ENCODE peak calls at places on chromosomes 13 and 19, in five cellular contexts. L is activated gamma-delta T cell, A is DMS53, E is nephron progenitor cell, Z is memory B cell. U is an unnamed sample.

GRCh38 chr19:23439623-23440022 is 44.4 kb upstream of the ZNF91 start:
- DNase-seq in L (no peak), A (peak; percentile 53), E (no peak), Z (no peak), U (no peak)

GRCh38 chr13:42684226-42684625 is 97.2 kb upstream of the FAM216B start:
- DNase-seq in L (no peak), A (no peak), E (no peak), Z (no peak), U (no peak)

GRCh38 chr13:50326746-50327145 is 311.5 kb downstream of the KCNRG start:
- DNase-seq in L (no peak), A (no peak), E (no peak), Z (no peak), U (peak; percentile 64)

GRCh38 chr19:41706741-41707501 is 1.5 kb upstream of the CEACAM5 start:
- DNase-seq in L (peak; percentile 22), A (peak; percentile 91), E (no peak), Z (peak; percentile 71), U (peak; percentile 94)

GRCh38 chr13:32587774-32588165 is 1.5 kb downstream of the PDS5B start:
- DNase-seq in L (no peak), A (peak; percentile 27), E (no peak), Z (no peak), U (peak; percentile 67)

GRCh38 chr19:5607318-5608270 is 15.0 kb downstream of the SAFB2 start:
- DNase-seq in L (no peak), A (no peak), E (no peak), Z (no peak), U (no peak)

GRCh38 chr19:46201413-46202310 is 27.9 kb upstream of the IGFL1 start:
- DNase-seq in L (no peak), A (no peak), E (no peak), Z (no peak), U (peak; percentile 33)

GRCh38 chr13:76293346-76293745 is 592.9 kb downstream of the KCTD12 start:
- DNase-seq in L (no peak), A (peak; percentile 65), E (no peak), Z (no peak), U (no peak)

GRCh38 chr13:110334256-110334655 is 27.2 kb downstream of the COL4A2 start:
- DNase-seq in L (no peak), A (no peak), E (no peak), Z (no peak), U (no peak)

GRCh38 chr13:48118025-48118424 is 23.1 kb upstream of the MED4 start:
- DNase-seq in L (no peak), A (no peak), E (no peak), Z (no peak), U (no peak)

GRCh38 chr13:102138635-102139225 is 263.1 kb downstream of the FGF14 start:
- DNase-seq in L (no peak), A (no peak), E (no peak), Z (no peak), U (no peak)

GRCh38 chr19:41905273-41906002 is 22.5 kb downstream of the ARHGEF1 start:
- DNase-seq in L (no peak), A (no peak), E (no peak), Z (no peak), U (no peak)

GRCh38 chr19:3494051-3494450 is 6.4 kb downstream of the DOHH start:
- DNase-seq in L (no peak), A (peak; percentile 30), E (peak; percentile 54), Z (no peak), U (no peak)

GRCh38 chr19:55679343-55680257 is 4.6 kb downstream of the EPN1 start:
- DNase-seq in L (no peak), A (no peak), E (no peak), Z (no peak), U (no peak)

GRCh38 chr13:106178816-106179215 is 356.6 kb downstream of the EFNB2 start:
- DNase-seq in L (no peak), A (no peak), E (no peak), Z (no peak), U (no peak)

GRCh38 chr13:51978836-51979556 is 32.3 kb downstream of the ATP7B start:
- DNase-seq in L (no peak), A (no peak), E (no peak), Z (no peak), U (no peak)

GRCh38 chr13:98557934-98558630 is 18.8 kb downstream of the STK24 start:
- DNase-seq in L (no peak), A (no peak), E (no peak), Z (no peak), U (no peak)

GRCh38 chr13:36965767-36966166 is 33.4 kb downstream of the ALG5 start:
- DNase-seq in L (no peak), A (peak; percentile 52), E (no peak), Z (no peak), U (peak; percentile 32)

GRCh38 chr13:101640797-101641400 is 188.4 kb downstream of the ITGBL1 start:
- DNase-seq in L (no peak), A (no peak), E (no peak), Z (no peak), U (peak; percentile 36)

GRCh38 chr13:46962286-46962941 is 65.6 kb upstream of the HTR2A start:
- DNase-seq in L (no peak), A (peak; percentile 54), E (no peak), Z (no peak), U (peak; percentile 25)

GRCh38 chr19:16074488-16075365 is 1.6 kb upstream of the TPM4 start:
- DNase-seq in L (no peak), A (no peak), E (no peak), Z (no peak), U (no peak)

GRCh38 chr19:35262101-35262761 is 6.5 kb upstream of the USF2 start:
- DNase-seq in L (no peak), A (no peak), E (no peak), Z (no peak), U (no peak)

GRCh38 chr13:25247345-25247744 is 39.9 kb downstream of the MTMR6 start:
- DNase-seq in L (no peak), A (no peak), E (no peak), Z (no peak), U (no peak)

GRCh38 chr19:4713384-4713951 is 10.2 kb downstream of the DPP9 start:
- DNase-seq in L (no peak), A (no peak), E (no peak), Z (no peak), U (peak; percentile 89)

GRCh38 chr19:8468124-8468523 is 23.3 kb downstream of the HNRNPM start:
- DNase-seq in L (no peak), A (no peak), E (no peak), Z (no peak), U (no peak)

GRCh38 chr13:63435668-63436275 is 2020.1 kb upstream of the PCDH20 start:
- DNase-seq in L (no peak), A (no peak), E (no peak), Z (no peak), U (peak; percentile 68)

GRCh38 chr19:19485161-19485997 is 30.0 kb downstream of the TSSK6 start:
- DNase-seq in L (no peak), A (no peak), E (no peak), Z (no peak), U (no peak)

GRCh38 chr13:79869326-79869725 is 388.4 kb downstream of the NDFIP2 start:
- DNase-seq in L (no peak), A (peak; percentile 72), E (no peak), Z (no peak), U (peak; percentile 94)

GRCh38 chr13:35699805-35700204 is 223.3 kb upstream of the MAB21L1 start:
- DNase-seq in L (no peak), A (no peak), E (no peak), Z (no peak), U (no peak)

GRCh38 chr13:24308068-24308445 is 1.3 kb upstream of the C1QTNF9 start:
- DNase-seq in L (no peak), A (no peak), E (no peak), Z (no peak), U (no peak)

GRCh38 chr13:50678464-50679162 is 164.9 kb downstream of the DLEU7 start:
- DNase-seq in L (no peak), A (no peak), E (no peak), Z (no peak), U (no peak)

GRCh38 chr19:58033741-58034475 is at the start of gene ZSCAN1:
- DNase-seq in L (no peak), A (no peak), E (peak; percentile 87), Z (no peak), U (no peak)

GRCh38 chr13:107835339-107836018 is 379.9 kb downstream of the LIG4 start:
- DNase-seq in L (no peak), A (no peak), E (no peak), Z (no peak), U (peak; percentile 44)

U was measured in HT-29.